ENCODE peak calls at places on chromosomes 13 and 19, in five cellular contexts. I is HCT116; P is astrocyte of the cerebellum; H is effector memory CD4-positive, alpha-beta T cell; R is activated gamma-delta T cell. A is an unnamed sample.

GRCh38 chr19:38496603-38497487 is 63.4 kb downstream of the RYR1 start:
- DNase-seq in I (peak; percentile 44), P (no peak), H (no peak), R (no peak), A (no peak)

GRCh38 chr13:71814806-71815205 is 52.2 kb downstream of the DACH1 start:
- DNase-seq in I (no peak), P (no peak), H (no peak), R (no peak), A (no peak)

GRCh38 chr19:6925801-6926751 is 38.7 kb downstream of the ADGRE1 start:
- DNase-seq in I (no peak), P (no peak), H (no peak), R (no peak), A (no peak)

GRCh38 chr19:19381007-19381926 is 24.2 kb upstream of the GATAD2A start:
- DNase-seq in I (no peak), P (no peak), H (no peak), R (no peak), A (no peak)

GRCh38 chr19:38485541-38486285 is 52.2 kb downstream of the RYR1 start:
- DNase-seq in I (no peak), P (no peak), H (no peak), R (no peak), A (no peak)

GRCh38 chr13:110113284-110113764 is 193.6 kb downstream of the COL4A1 start:
- DNase-seq in I (no peak), P (no peak), H (no peak), R (no peak), A (no peak)

GRCh38 chr19:7628589-7629311 is 595 bp downstream of the XAB2 start:
- DNase-seq in I (no peak), P (no peak), H (no peak), R (no peak), A (no peak)

GRCh38 chr19:56917998-56918397 is 77.5 kb upstream of the PEG3 start:
- DNase-seq in I (no peak), P (no peak), H (no peak), R (no peak), A (no peak)

GRCh38 chr19:17471410-17472125 is 1.2 kb downstream of the SLC27A1 start:
- DNase-seq in I (no peak), P (no peak), H (no peak), R (no peak), A (no peak)

GRCh38 chr13:36920612-36921185 is 661 bp upstream of the SMAD9 start:
- DNase-seq in I (no peak), P (no peak), H (no peak), R (no peak), A (no peak)

GRCh38 chr19:10816691-10817090 is 19.3 kb downstream of the TMED1 start:
- DNase-seq in I (no peak), P (no peak), H (no peak), R (no peak), A (no peak)

GRCh38 chr13:29543230-29544215 is 52.0 kb downstream of the SLC7A1 start:
- DNase-seq in I (no peak), P (no peak), H (no peak), R (no peak), A (peak; percentile 75)

GRCh38 chr13:50892162-50892944 is 17.2 kb upstream of the RNASEH2B start:
- DNase-seq in I (no peak), P (no peak), H (no peak), R (no peak), A (no peak)

GRCh38 chr19:51122112-51122981 is 2.4 kb upstream of the SIGLEC9 start:
- DNase-seq in I (no peak), P (no peak), H (no peak), R (no peak), A (no peak)

GRCh38 chr19:33156354-33156753 is 24.4 kb downstream of the WDR88 start:
- DNase-seq in I (no peak), P (no peak), H (no peak), R (no peak), A (no peak)

GRCh38 chr13:100810991-100811390 is 136.4 kb upstream of the TMTC4 start:
- DNase-seq in I (no peak), P (no peak), H (no peak), R (no peak), A (no peak)

GRCh38 chr13:28046981-28047380 is 53.4 kb downstream of the FLT3 start:
- DNase-seq in I (no peak), P (no peak), H (no peak), R (no peak), A (no peak)

GRCh38 chr19:1240925-1241324 is 626 bp upstream of the ATP5F1D start:
- DNase-seq in I (no peak), P (no peak), H (no peak), R (no peak), A (no peak)

GRCh38 chr19:38284422-38284821 is 19.6 kb upstream of the C19orf33 start:
- DNase-seq in I (no peak), P (no peak), H (no peak), R (no peak), A (no peak)

GRCh38 chr13:72998012-72998411 is 60.8 kb upstream of the KLF5 start:
- DNase-seq in I (no peak), P (no peak), H (no peak), R (no peak), A (no peak)

A was measured in retinal pigment epithelial cell.